ENCODE peak calls at places on chromosomes 2 and 18, in four cellular contexts. One of them, this sample, is unnamed.

GRCh38 chr2:133130548-133131246 is 437.6 kb downstream of the NCKAP5 start:
- DNase-seq in GM12878: no peak
- DNase-seq in HepG2: no peak
- DNase-seq in H1: no peak
- DNase-seq in this sample: no peak

GRCh38 chr2:196162586-196163180 is 8.7 kb downstream of the STK17B start:
- DNase-seq in HepG2: no peak
- DNase-seq in GM12878: no peak
- DNase-seq in H1: no peak
- DNase-seq in this sample: no peak

GRCh38 chr18:26436176-26437031 is 111.9 kb downstream of the KCTD1 start:
- DNase-seq in GM12878: no peak
- DNase-seq in H1: no peak
- DNase-seq in HepG2: peak; percentile 34
- DNase-seq in this sample: no peak

GRCh38 chr2:40886660-40887059 is 434.8 kb upstream of the SLC8A1 start:
- DNase-seq in HepG2: no peak
- DNase-seq in H1: no peak
- DNase-seq in GM12878: no peak
- DNase-seq in this sample: peak; percentile 16

GRCh38 chr2:47207614-47208013 is 52.5 kb upstream of the STPG4 start:
- DNase-seq in HepG2: no peak
- DNase-seq in H1: no peak
- DNase-seq in GM12878: no peak
- DNase-seq in this sample: no peak

GRCh38 chr18:52160652-52161051 is 179.3 kb upstream of the DCC start:
- DNase-seq in H1: peak; percentile 15
- DNase-seq in HepG2: no peak
- DNase-seq in GM12878: no peak
- DNase-seq in this sample: peak; percentile 50

GRCh38 chr2:85731606-85732005 is 22.2 kb upstream of the ATOH8 start:
- DNase-seq in HepG2: no peak
- DNase-seq in H1: no peak
- DNase-seq in GM12878: no peak
- DNase-seq in this sample: no peak

GRCh38 chr2:171592026-171592555 is 69.8 kb downstream of the CYBRD1 start:
- DNase-seq in GM12878: no peak
- DNase-seq in H1: no peak
- DNase-seq in HepG2: no peak
- DNase-seq in this sample: no peak

GRCh38 chr2:39128919-39129391 is 8.1 kb upstream of the SOS1 start:
- DNase-seq in GM12878: peak; percentile 74
- DNase-seq in HepG2: peak; percentile 70
- DNase-seq in H1: no peak
- DNase-seq in this sample: no peak

GRCh38 chr2:76599732-76600368 is 889.1 kb upstream of the GCFC2 start:
- DNase-seq in GM12878: peak; percentile 43
- DNase-seq in HepG2: peak; percentile 93
- DNase-seq in H1: peak; percentile 71
- DNase-seq in this sample: peak; percentile 90

GRCh38 chr2:12867888-12868287 is 151.2 kb downstream of the TRIB2 start:
- DNase-seq in GM12878: no peak
- DNase-seq in HepG2: no peak
- DNase-seq in H1: no peak
- DNase-seq in this sample: no peak

GRCh38 chr2:210199186-210199765 is 26.0 kb downstream of the ACADL start:
- DNase-seq in HepG2: peak; percentile 31
- DNase-seq in H1: no peak
- DNase-seq in GM12878: no peak
- DNase-seq in this sample: no peak

GRCh38 chr2:161570424-161571050 is 53.7 kb upstream of the SLC4A10 start:
- DNase-seq in H1: no peak
- DNase-seq in GM12878: no peak
- DNase-seq in HepG2: peak; percentile 10
- DNase-seq in this sample: no peak

GRCh38 chr2:181839811-181840210 is 51.7 kb upstream of the ITPRID2 start:
- DNase-seq in H1: no peak
- DNase-seq in GM12878: no peak
- DNase-seq in HepG2: no peak
- DNase-seq in this sample: no peak

GRCh38 chr18:58186258-58186948 is 142.4 kb downstream of the NEDD4L start:
- DNase-seq in GM12878: no peak
- DNase-seq in HepG2: no peak
- DNase-seq in H1: no peak
- DNase-seq in this sample: no peak

GRCh38 chr2:204115288-204115687 is 178.7 kb downstream of the ICOS start:
- DNase-seq in HepG2: no peak
- DNase-seq in H1: no peak
- DNase-seq in GM12878: no peak
- DNase-seq in this sample: no peak

GRCh38 chr2:17257194-17257909 is 260.9 kb downstream of the RAD51AP2 start:
- DNase-seq in HepG2: no peak
- DNase-seq in GM12878: no peak
- DNase-seq in H1: no peak
- DNase-seq in this sample: no peak

GRCh38 chr2:17259613-17260012 is 258.6 kb downstream of the RAD51AP2 start:
- DNase-seq in H1: no peak
- DNase-seq in GM12878: no peak
- DNase-seq in HepG2: no peak
- DNase-seq in this sample: no peak

GRCh38 chr2:17262854-17263253 is 255.4 kb downstream of the RAD51AP2 start:
- DNase-seq in HepG2: no peak
- DNase-seq in H1: no peak
- DNase-seq in GM12878: no peak
- DNase-seq in this sample: no peak
- H3K4me3 ChIP-seq in HepG2: no peak overlapping the region
- H3K4me3 ChIP-seq in H1: no peak overlapping the region
- H3K4me3 ChIP-seq in GM12878: no peak overlapping the region
- H3K4me3 ChIP-seq in this sample: no peak overlapping the region

GRCh38 chr2:178891265-178891958 is 84.2 kb upstream of the TTN start:
- DNase-seq in GM12878: peak; percentile 33
- DNase-seq in H1: peak; percentile 27
- DNase-seq in HepG2: peak; percentile 39
- DNase-seq in this sample: peak; percentile 80
- TF ChIP-seq SUZ12 in GM12878: no peak
- TF ChIP-seq SUZ12 in H1: no peak
- TF ChIP-seq SUZ12 in HepG2: no peak
- TF ChIP-seq SUZ12 in this sample: no peak

GRCh38 chr2:118940486-118941120 is 1.4 kb upstream of the MARCO start:
- DNase-seq in GM12878: no peak
- DNase-seq in HepG2: no peak
- DNase-seq in H1: no peak
- DNase-seq in this sample: no peak
- H3K9ac ChIP-seq in GM12878: no peak overlapping the region
- H3K9ac ChIP-seq in HepG2: no peak overlapping the region
- H3K9ac ChIP-seq in H1: no peak overlapping the region
- H3K9ac ChIP-seq in this sample: no peak overlapping the region

GRCh38 chr2:113899166-113899565 is 9.3 kb downstream of the ACTR3 start:
- DNase-seq in H1: no peak
- DNase-seq in HepG2: no peak
- DNase-seq in GM12878: no peak
- DNase-seq in this sample: no peak
- H3K4me3 ChIP-seq in H1: no peak overlapping the region
- H3K4me3 ChIP-seq in HepG2: no peak overlapping the region
- H3K4me3 ChIP-seq in GM12878: peak overlapping the region; percentile 16
- H3K4me3 ChIP-seq in this sample: no peak overlapping the region

DNA sequence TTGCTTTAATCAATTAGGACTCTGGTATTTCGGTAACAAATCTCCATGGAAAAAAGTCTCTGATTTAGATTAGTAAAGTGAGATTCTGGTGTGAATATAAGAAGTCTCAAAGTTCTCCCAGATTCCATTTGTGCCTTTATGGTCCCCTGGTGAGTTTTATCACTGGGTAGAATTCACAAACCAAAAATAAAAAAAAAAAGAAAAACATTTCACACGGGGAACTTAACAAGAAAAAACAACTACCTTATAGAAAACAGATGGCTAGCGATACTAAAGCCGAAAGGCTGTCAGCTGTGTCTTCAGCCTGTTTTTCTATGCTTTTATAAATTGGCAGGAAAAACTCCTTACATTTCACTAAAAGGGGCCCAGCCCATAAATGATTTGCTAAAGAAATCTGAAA is 50.6 kb downstream of the COL5A2 start:
- DNase-seq in GM12878: no peak
- DNase-seq in H1: no peak
- DNase-seq in HepG2: no peak
- DNase-seq in this sample: no peak
- TF ChIP-seq SUZ12 in GM12878: no peak
- TF ChIP-seq SUZ12 in H1: no peak
- TF ChIP-seq SUZ12 in HepG2: no peak
- TF ChIP-seq SUZ12 in this sample: no peak

GRCh38 chr2:36478332-36478738 is 119.6 kb downstream of the FEZ2 start:
- DNase-seq in HepG2: no peak
- DNase-seq in H1: no peak
- DNase-seq in GM12878: no peak
- DNase-seq in this sample: no peak
- H3K9ac ChIP-seq in HepG2: no peak overlapping the region
- H3K9ac ChIP-seq in H1: no peak overlapping the region
- H3K9ac ChIP-seq in GM12878: no peak overlapping the region
- H3K9ac ChIP-seq in this sample: no peak overlapping the region

This sample was measured in NT2/D1.